ENCODE peak calls at places on chromosomes 5 and 9, in four cellular contexts. A is AG09319, E is AG09309, Z is endodermal cell. L is an unnamed sample.

GRCh38 chr5:42791151-42791550 is 20.5 kb downstream of the SELENOP start:
- DNase-seq in Z (no peak), A (peak; percentile 5), E (no peak), L (no peak)

GRCh38 chr5:121691478-121691877 is 160.2 kb upstream of the FTMT start:
- DNase-seq in A (no peak), E (no peak), Z (peak; percentile 59), L (no peak)

GRCh38 chr9:110323831-110324230 is 13.8 kb downstream of the TXNDC8 start:
- DNase-seq in E (no peak), A (no peak), Z (no peak), L (no peak)

GRCh38 chr5:150298701-150299451 is 3.8 kb downstream of the ARSI start:
- DNase-seq in Z (no peak), E (peak; percentile 98), A (peak; percentile 86), L (no peak)

GRCh38 chr5:106523842-106524241 is 1146.9 kb downstream of the EFNA5 start:
- DNase-seq in E (no peak), A (no peak), Z (no peak), L (no peak)

GRCh38 chr5:154071799-154072781 is 33.3 kb downstream of the MFAP3 start:
- DNase-seq in A (no peak), E (no peak), Z (peak; percentile 95), L (peak; percentile 77)

GRCh38 chr5:42514759-42515158 is 91.5 kb downstream of the GHR start:
- DNase-seq in A (no peak), Z (peak; percentile 59), E (no peak), L (peak; percentile 31)

GRCh38 chr5:40623480-40624420 is 56.0 kb upstream of the PTGER4 start:
- DNase-seq in A (no peak), Z (no peak), E (no peak), L (no peak)

GRCh38 chr9:37904647-37905505 is 949 bp upstream of the SLC25A51 start:
- DNase-seq in A (no peak), E (no peak), Z (peak; percentile 60), L (no peak)

GRCh38 chr5:139038618-139039305 is 159.4 kb downstream of the SIL1 start:
- DNase-seq in A (no peak), Z (peak; percentile 64), E (no peak), L (peak; percentile 41)

GRCh38 chr5:176748967-176749935 is 61.1 kb upstream of the UNC5A start:
- DNase-seq in E (no peak), A (no peak), Z (peak; percentile 34), L (no peak)

GRCh38 chr5:127923804-127924570 is 159.6 kb upstream of the SLC12A2 start:
- DNase-seq in A (no peak), Z (no peak), E (no peak), L (no peak)

GRCh38 chr9:84146893-84147705 is 166.5 kb downstream of the RMI1 start:
- DNase-seq in E (peak; percentile 20), Z (no peak), A (no peak), L (no peak)

GRCh38 chr5:104015765-104016164 is 453.2 kb upstream of the NUDT12 start:
- DNase-seq in Z (no peak), A (no peak), E (no peak), L (no peak)

GRCh38 chr9:129597355-129598088 is 23.4 kb downstream of the C9orf50 start:
- DNase-seq in E (no peak), A (no peak), Z (peak; percentile 88), L (peak; percentile 66)

GRCh38 chr9:129258823-129259301 is 80.8 kb upstream of the IER5L start:
- DNase-seq in A (no peak), Z (peak; percentile 45), E (no peak), L (no peak)

GRCh38 chr5:74136276-74136675 is 504.3 kb downstream of the ENC1 start:
- DNase-seq in A (no peak), Z (no peak), E (no peak), L (no peak)

GRCh38 chr9:4666042-4666699 is at the start of gene SPATA6L:
- DNase-seq in Z (peak; percentile 66), E (no peak), A (no peak), L (peak; percentile 29)

GRCh38 chr9:98234231-98234825 is 21.1 kb downstream of the TBC1D2 start:
- DNase-seq in A (no peak), Z (no peak), E (no peak), L (no peak)

GRCh38 chr5:113572716-113573115 is 59.2 kb downstream of the YTHDC2 start:
- DNase-seq in A (no peak), Z (no peak), E (no peak), L (no peak)

GRCh38 chr5:55421074-55421529 is 113.3 kb downstream of the MTREX start:
- DNase-seq in E (no peak), A (no peak), Z (no peak), L (no peak)

GRCh38 chr5:24539625-24540024 is 105.2 kb downstream of the CDH10 start:
- DNase-seq in Z (no peak), E (no peak), A (no peak), L (no peak)

GRCh38 chr9:107024193-107024592 is 161.2 kb downstream of the ZNF462 start:
- DNase-seq in Z (no peak), E (no peak), A (no peak), L (no peak)

GRCh38 chr5:163893301-163893700 is 387.9 kb downstream of the MAT2B start:
- DNase-seq in A (no peak), E (no peak), Z (no peak), L (no peak)

GRCh38 chr5:180818275-180818674 is 15.7 kb upstream of the MGAT1 start:
- DNase-seq in A (no peak), Z (peak; percentile 23), E (no peak), L (no peak)

GRCh38 chr5:149195337-149195887 is 54.1 kb downstream of the ABLIM3 start:
- DNase-seq in E (no peak), Z (no peak), A (no peak), L (no peak)

GRCh38 chr5:124634228-124634819 is 112.1 kb downstream of the ZNF608 start:
- DNase-seq in A (no peak), Z (no peak), E (no peak), L (no peak)

GRCh38 chr5:51661646-51662265 is 278.5 kb downstream of the ISL1 start:
- DNase-seq in Z (no peak), E (no peak), A (no peak), L (no peak)

GRCh38 chr9:71741841-71742648 is 26.3 kb downstream of the CEMIP2 start:
- DNase-seq in E (no peak), Z (no peak), A (no peak), L (no peak)

GRCh38 chr5:6427689-6428088 is 21.0 kb upstream of the UBE2QL1 start:
- DNase-seq in A (no peak), Z (no peak), E (no peak), L (no peak)

GRCh38 chr5:172696171-172696849 is 55.2 kb downstream of the NEURL1B start:
- DNase-seq in A (no peak), E (no peak), Z (no peak), L (no peak)

GRCh38 chr5:73940747-73941146 is 314.8 kb downstream of the ARHGEF28 start:
- DNase-seq in A (no peak), Z (no peak), E (no peak), L (no peak)

GRCh38 chr9:84343111-84343521 is 2.6 kb upstream of the SLC28A3 start:
- DNase-seq in Z (no peak), E (no peak), A (no peak), L (no peak)

DNA sequence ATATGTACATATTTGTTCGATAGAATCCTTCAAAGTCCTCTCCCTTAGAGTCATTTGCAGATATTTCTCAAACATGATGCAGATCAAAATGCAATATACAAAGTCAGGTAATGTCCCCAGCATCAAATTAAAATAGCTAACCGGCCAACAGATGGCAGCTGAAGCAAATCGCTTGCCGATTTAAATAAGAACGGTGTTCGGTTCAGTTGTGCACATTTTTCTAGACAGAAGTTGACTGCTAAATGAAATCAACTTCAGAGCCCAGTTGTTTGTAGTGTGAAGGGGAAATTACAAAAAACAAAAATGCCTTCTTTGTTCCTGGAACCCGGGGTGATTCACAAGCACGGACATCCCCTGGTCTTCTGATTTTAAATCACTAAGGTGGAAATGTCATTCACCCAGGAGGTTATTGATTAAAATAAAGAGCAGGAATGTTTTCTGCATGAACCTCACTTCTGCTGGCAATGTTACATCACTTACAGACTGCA is 219.2 kb downstream of the EBF1 start:
- DNase-seq in Z (no peak), E (no peak), A (no peak), L (no peak)
- TF ChIP-seq CTCF in Z (no peak), E (no peak), A (no peak), L (no peak)

GRCh38 chr9:131407717-131408195 is 13.9 kb downstream of the PRRC2B start:
- DNase-seq in A (no peak), Z (peak; percentile 92), E (no peak), L (peak; percentile 85)
- TF ChIP-seq CTCF in A (peak; percentile 38), Z (peak; percentile 72), E (no peak), L (peak; percentile 61)

GRCh38 chr5:53116597-53116996 is 7.0 kb upstream of the MOCS2 start:
- DNase-seq in A (no peak), Z (no peak), E (no peak), L (no peak)

GRCh38 chr5:53113947-53114346 is 4.4 kb upstream of the MOCS2 start:
- DNase-seq in E (no peak), A (no peak), Z (no peak), L (peak; percentile 27)

GRCh38 chr5:53112909-53113308 is 3.4 kb upstream of the MOCS2 start:
- DNase-seq in A (no peak), E (no peak), Z (no peak), L (no peak)

GRCh38 chr5:53111139-53111538 is 1.6 kb upstream of the MOCS2 start:
- DNase-seq in Z (no peak), A (no peak), E (no peak), L (no peak)

GRCh38 chr5:53114988-53115387 is 5.4 kb upstream of the MOCS2 start:
- DNase-seq in E (no peak), Z (no peak), A (no peak), L (no peak)
- TF ChIP-seq CTCF in E (peak; percentile 28), Z (peak; percentile 73), A (peak; percentile 19), L (peak; percentile 58)

DNA sequence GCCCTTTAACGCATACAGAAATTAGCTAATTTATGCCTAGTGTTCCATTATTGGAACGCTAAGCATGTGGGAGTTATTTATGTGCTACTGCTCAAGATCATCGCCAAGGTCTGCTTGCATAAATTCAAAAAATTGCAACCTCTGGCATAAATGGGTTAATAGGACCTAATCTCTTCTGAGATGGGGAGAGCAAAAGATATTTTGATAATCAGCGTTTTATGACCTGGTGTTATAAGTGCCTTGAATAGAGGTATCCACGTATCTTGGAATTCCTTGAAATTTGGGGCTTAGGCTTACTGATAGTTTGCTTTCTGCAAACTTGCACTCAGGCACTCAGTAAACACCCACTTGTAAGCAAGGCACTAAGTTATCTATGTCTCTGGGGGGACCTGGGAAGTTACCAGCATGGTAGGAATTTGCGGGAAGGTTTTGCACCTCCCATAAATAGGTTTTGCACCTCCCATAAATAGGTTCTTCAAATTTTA is 1.8 kb downstream of the SUB1 start:
- DNase-seq in Z (no peak), A (no peak), E (no peak), L (no peak)
- TF ChIP-seq CTCF in Z (no peak), A (no peak), E (no peak), L (no peak)